ENCODE peak calls at places on chromosome 22, in seven cellular contexts. One of them, this sample, is unnamed.
A peak's percentile ranks its signal among the peaks of the same experiment; 100 is the strongest.

GRCh38 chr22:26561756-26562417 is 28.0 kb downstream of the TPST2 start:
- DNase-seq in upper lobe of right lung: no peak
- DNase-seq in kidney epithelial cell: no peak
- DNase-seq in fibroblast of lung: no peak
- DNase-seq in pancreas: peak; percentile 94
- DNase-seq in coronary artery: no peak
- DNase-seq in HL-60: no peak
- DNase-seq in this sample: no peak

GRCh38 chr22:39209756-39210155 is 35.0 kb downstream of the PDGFB start:
- DNase-seq in upper lobe of right lung: peak; percentile 60
- DNase-seq in kidney epithelial cell: no peak
- DNase-seq in fibroblast of lung: no peak
- DNase-seq in pancreas: no peak
- DNase-seq in coronary artery: peak; percentile 43
- DNase-seq in HL-60: no peak
- DNase-seq in this sample: no peak

GRCh38 chr22:24066872-24067271 is 55.8 kb downstream of the CABIN1 start:
- DNase-seq in upper lobe of right lung: peak; percentile 52
- DNase-seq in kidney epithelial cell: no peak
- DNase-seq in fibroblast of lung: no peak
- DNase-seq in pancreas: no peak
- DNase-seq in coronary artery: peak; percentile 31
- DNase-seq in HL-60: no peak
- DNase-seq in this sample: no peak

GRCh38 chr22:19430890-19431541 is 517 bp downstream of the HIRA start:
- DNase-seq in upper lobe of right lung: peak; percentile 70
- DNase-seq in kidney epithelial cell: no peak
- DNase-seq in fibroblast of lung: peak; percentile 37
- DNase-seq in pancreas: peak; percentile 56
- DNase-seq in coronary artery: no peak
- DNase-seq in HL-60: peak; percentile 51
- DNase-seq in this sample: peak; percentile 35

GRCh38 chr22:30675436-30675835 is 7.8 kb upstream of the DUSP18 start:
- DNase-seq in upper lobe of right lung: no peak
- DNase-seq in kidney epithelial cell: no peak
- DNase-seq in fibroblast of lung: no peak
- DNase-seq in pancreas: no peak
- DNase-seq in coronary artery: no peak
- DNase-seq in HL-60: no peak
- DNase-seq in this sample: no peak

GRCh38 chr22:32341122-32341740 is 16.4 kb upstream of the RFPL3 start:
- DNase-seq in upper lobe of right lung: no peak
- DNase-seq in kidney epithelial cell: peak; percentile 10
- DNase-seq in fibroblast of lung: peak; percentile 18
- DNase-seq in pancreas: no peak
- DNase-seq in coronary artery: no peak
- DNase-seq in HL-60: no peak
- DNase-seq in this sample: no peak

GRCh38 chr22:27512283-27512761 is 289.2 kb downstream of the MN1 start:
- DNase-seq in upper lobe of right lung: no peak
- DNase-seq in kidney epithelial cell: no peak
- DNase-seq in fibroblast of lung: peak; percentile 99
- DNase-seq in pancreas: peak; percentile 54
- DNase-seq in coronary artery: peak; percentile 96
- DNase-seq in HL-60: no peak
- DNase-seq in this sample: peak; percentile 95

GRCh38 chr22:50505276-50505775 is 2.2 kb downstream of the LMF2 start:
- DNase-seq in upper lobe of right lung: no peak
- DNase-seq in kidney epithelial cell: no peak
- DNase-seq in fibroblast of lung: no peak
- DNase-seq in pancreas: no peak
- DNase-seq in coronary artery: no peak
- DNase-seq in HL-60: no peak
- DNase-seq in this sample: no peak

GRCh38 chr22:38850941-38851849 is 7.4 kb upstream of the NPTXR start:
- DNase-seq in upper lobe of right lung: no peak
- DNase-seq in kidney epithelial cell: no peak
- DNase-seq in fibroblast of lung: peak; percentile 82
- DNase-seq in pancreas: no peak
- DNase-seq in coronary artery: no peak
- DNase-seq in HL-60: no peak
- DNase-seq in this sample: peak; percentile 60

GRCh38 chr22:32950366-32950765 is 107.8 kb downstream of the SYN3 start:
- DNase-seq in upper lobe of right lung: no peak
- DNase-seq in kidney epithelial cell: no peak
- DNase-seq in fibroblast of lung: no peak
- DNase-seq in pancreas: no peak
- DNase-seq in coronary artery: no peak
- DNase-seq in HL-60: no peak
- DNase-seq in this sample: no peak

GRCh38 chr22:29205598-29206371 is at the start of gene EMID1:
- DNase-seq in upper lobe of right lung: peak; percentile 75
- DNase-seq in kidney epithelial cell: no peak
- DNase-seq in fibroblast of lung: peak; percentile 35
- DNase-seq in pancreas: peak; percentile 59
- DNase-seq in coronary artery: no peak
- DNase-seq in HL-60: no peak
- DNase-seq in this sample: no peak
- TF ChIP-seq CTCF in upper lobe of right lung: peak; percentile 14
- TF ChIP-seq CTCF in kidney epithelial cell: peak; percentile 24
- TF ChIP-seq CTCF in fibroblast of lung: peak; percentile 10
- TF ChIP-seq CTCF in pancreas: no peak
- TF ChIP-seq CTCF in coronary artery: no peak
- TF ChIP-seq CTCF in HL-60: no peak
- TF ChIP-seq CTCF in this sample: peak; percentile 38

GRCh38 chr22:21642584-21643448 is 714 bp downstream of the SDF2L1 start:
- DNase-seq in upper lobe of right lung: peak; percentile 75
- DNase-seq in kidney epithelial cell: no peak
- DNase-seq in fibroblast of lung: peak; percentile 37
- DNase-seq in pancreas: peak; percentile 63
- DNase-seq in coronary artery: no peak
- DNase-seq in HL-60: no peak
- DNase-seq in this sample: peak; percentile 50

GRCh38 chr22:21641417-21641794 is 696 bp upstream of the SDF2L1 start:
- DNase-seq in upper lobe of right lung: peak; percentile 79
- DNase-seq in kidney epithelial cell: no peak
- DNase-seq in fibroblast of lung: peak; percentile 42
- DNase-seq in pancreas: peak; percentile 65
- DNase-seq in coronary artery: no peak
- DNase-seq in HL-60: no peak
- DNase-seq in this sample: peak; percentile 51

GRCh38 chr22:21640810-21641209 is 1.3 kb upstream of the SDF2L1 start:
- DNase-seq in upper lobe of right lung: no peak
- DNase-seq in kidney epithelial cell: no peak
- DNase-seq in fibroblast of lung: no peak
- DNase-seq in pancreas: no peak
- DNase-seq in coronary artery: no peak
- DNase-seq in HL-60: no peak
- DNase-seq in this sample: no peak

GRCh38 chr22:21641795-21642583 is at the start of gene SDF2L1:
- DNase-seq in upper lobe of right lung: peak; percentile 99
- DNase-seq in kidney epithelial cell: peak; percentile 93
- DNase-seq in fibroblast of lung: peak; percentile 99
- DNase-seq in pancreas: peak; percentile 99
- DNase-seq in coronary artery: peak; percentile 99
- DNase-seq in HL-60: peak; percentile 97
- DNase-seq in this sample: peak; percentile 99

DNA sequence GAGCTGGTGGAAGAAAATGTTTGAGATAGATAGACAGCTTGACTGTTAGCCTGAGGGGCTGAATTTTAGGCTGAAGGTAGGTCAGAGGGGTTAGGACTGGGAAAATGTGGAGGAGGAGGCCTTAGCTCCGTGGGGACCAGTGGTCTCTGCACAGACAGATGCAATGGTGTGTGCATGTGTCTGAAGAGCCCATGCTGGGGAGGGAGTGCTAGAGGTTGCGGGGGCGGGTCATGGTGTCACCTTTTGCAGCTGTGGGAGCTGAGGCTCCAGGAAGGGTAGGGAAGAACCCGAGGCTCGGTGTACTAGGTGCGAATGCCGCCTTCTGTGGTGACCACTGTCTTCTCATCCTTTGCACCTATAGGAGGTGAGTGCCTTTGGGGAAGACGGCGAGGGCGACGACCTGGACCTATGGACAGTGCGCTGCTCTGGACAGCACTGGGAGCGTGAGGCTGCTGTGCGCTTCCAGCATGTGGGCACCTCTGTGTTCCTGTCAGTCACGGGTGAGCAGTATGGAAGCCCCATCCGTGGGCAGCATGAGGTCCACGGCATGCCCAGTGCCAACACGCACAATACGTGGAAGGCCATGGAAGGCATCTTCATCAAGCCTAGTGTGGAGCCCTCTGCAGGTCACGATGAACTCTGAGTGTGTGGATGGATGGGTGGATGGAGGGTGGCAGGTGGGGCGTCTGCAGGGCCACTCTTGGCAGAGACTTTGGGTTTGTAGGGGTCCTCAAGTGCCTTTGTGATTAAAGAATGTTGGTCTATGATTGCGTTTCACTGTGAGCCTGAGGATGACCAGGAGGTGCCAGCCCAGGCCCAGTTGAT is 1.6 kb downstream of the SDF2L1 start:
- DNase-seq in upper lobe of right lung: no peak
- DNase-seq in kidney epithelial cell: no peak
- DNase-seq in fibroblast of lung: no peak
- DNase-seq in pancreas: no peak
- DNase-seq in coronary artery: no peak
- DNase-seq in HL-60: no peak
- DNase-seq in this sample: no peak
- TF ChIP-seq CTCF in upper lobe of right lung: no peak
- TF ChIP-seq CTCF in kidney epithelial cell: no peak
- TF ChIP-seq CTCF in fibroblast of lung: no peak
- TF ChIP-seq CTCF in pancreas: no peak
- TF ChIP-seq CTCF in coronary artery: no peak
- TF ChIP-seq CTCF in HL-60: peak; percentile 23
- TF ChIP-seq CTCF in this sample: peak; percentile 28

GRCh38 chr22:28935140-28935539 is 51.8 kb downstream of the ZNRF3 start:
- DNase-seq in upper lobe of right lung: no peak
- DNase-seq in kidney epithelial cell: no peak
- DNase-seq in fibroblast of lung: no peak
- DNase-seq in pancreas: no peak
- DNase-seq in coronary artery: no peak
- DNase-seq in HL-60: no peak
- DNase-seq in this sample: no peak

GRCh38 chr22:28936200-28936599 is 52.8 kb downstream of the ZNRF3 start:
- DNase-seq in upper lobe of right lung: no peak
- DNase-seq in kidney epithelial cell: no peak
- DNase-seq in fibroblast of lung: no peak
- DNase-seq in pancreas: no peak
- DNase-seq in coronary artery: no peak
- DNase-seq in HL-60: no peak
- DNase-seq in this sample: no peak

GRCh38 chr22:28934026-28934425 is 50.7 kb downstream of the ZNRF3 start:
- DNase-seq in upper lobe of right lung: no peak
- DNase-seq in kidney epithelial cell: no peak
- DNase-seq in fibroblast of lung: no peak
- DNase-seq in pancreas: no peak
- DNase-seq in coronary artery: no peak
- DNase-seq in HL-60: no peak
- DNase-seq in this sample: no peak

GRCh38 chr22:28937206-28938025 is 54.0 kb downstream of the ZNRF3 start:
- DNase-seq in upper lobe of right lung: no peak
- DNase-seq in kidney epithelial cell: no peak
- DNase-seq in fibroblast of lung: no peak
- DNase-seq in pancreas: no peak
- DNase-seq in coronary artery: no peak
- DNase-seq in HL-60: no peak
- DNase-seq in this sample: no peak

GRCh38 chr22:28935713-28936112 is 52.3 kb downstream of the ZNRF3 start:
- DNase-seq in upper lobe of right lung: no peak
- DNase-seq in kidney epithelial cell: no peak
- DNase-seq in fibroblast of lung: no peak
- DNase-seq in pancreas: no peak
- DNase-seq in coronary artery: no peak
- DNase-seq in HL-60: no peak
- DNase-seq in this sample: no peak
- TF ChIP-seq CTCF in upper lobe of right lung: peak; percentile 20
- TF ChIP-seq CTCF in kidney epithelial cell: peak; percentile 28
- TF ChIP-seq CTCF in fibroblast of lung: peak; percentile 25
- TF ChIP-seq CTCF in pancreas: no peak
- TF ChIP-seq CTCF in coronary artery: no peak
- TF ChIP-seq CTCF in HL-60: peak; percentile 3
- TF ChIP-seq CTCF in this sample: peak; percentile 27

GRCh38 chr22:37045958-37046357 is 5.6 kb upstream of the KCTD17 start:
- DNase-seq in upper lobe of right lung: no peak
- DNase-seq in kidney epithelial cell: no peak
- DNase-seq in fibroblast of lung: peak; percentile 53
- DNase-seq in pancreas: no peak
- DNase-seq in coronary artery: no peak
- DNase-seq in HL-60: no peak
- DNase-seq in this sample: peak; percentile 29
- TF ChIP-seq CTCF in upper lobe of right lung: peak; percentile 32
- TF ChIP-seq CTCF in kidney epithelial cell: peak; percentile 59
- TF ChIP-seq CTCF in fibroblast of lung: peak; percentile 65
- TF ChIP-seq CTCF in pancreas: no peak
- TF ChIP-seq CTCF in coronary artery: no peak
- TF ChIP-seq CTCF in HL-60: peak; percentile 11
- TF ChIP-seq CTCF in this sample: peak; percentile 67

DNA sequence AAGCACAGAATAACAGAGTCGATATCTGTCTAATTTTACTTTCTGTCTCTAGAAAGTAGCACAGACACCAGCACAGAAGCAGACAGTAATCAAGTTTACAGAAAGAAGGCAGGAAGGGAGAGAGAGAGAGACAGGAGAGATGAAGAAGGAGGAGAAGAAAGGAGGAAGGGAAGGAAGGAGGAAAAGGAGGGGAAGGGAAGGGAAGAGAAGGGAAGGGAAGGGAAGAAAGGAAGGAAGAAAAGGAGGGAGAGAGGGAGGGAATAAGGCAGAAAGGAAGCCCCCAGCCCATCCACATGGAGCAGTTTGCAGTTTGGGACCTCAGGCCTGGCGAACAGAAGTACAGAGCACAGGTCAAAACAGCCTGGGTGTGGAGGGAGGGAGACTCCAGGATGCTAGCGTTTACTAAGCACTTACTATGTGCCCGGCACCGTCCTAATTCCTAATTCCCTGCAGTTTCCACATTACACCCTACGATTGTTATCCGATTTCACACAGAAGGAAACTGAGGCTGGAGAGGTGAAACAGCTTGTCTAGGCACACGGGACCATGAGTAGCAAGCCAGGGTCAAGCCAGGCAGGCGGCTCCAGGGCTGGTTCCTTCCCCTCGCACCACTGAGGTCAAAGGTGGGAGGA is 46.0 kb upstream of the WNT7B start:
- DNase-seq in upper lobe of right lung: no peak
- DNase-seq in kidney epithelial cell: no peak
- DNase-seq in fibroblast of lung: no peak
- DNase-seq in pancreas: no peak
- DNase-seq in coronary artery: no peak
- DNase-seq in HL-60: no peak
- DNase-seq in this sample: no peak
- TF ChIP-seq CTCF in upper lobe of right lung: no peak
- TF ChIP-seq CTCF in kidney epithelial cell: no peak
- TF ChIP-seq CTCF in fibroblast of lung: no peak
- TF ChIP-seq CTCF in pancreas: no peak
- TF ChIP-seq CTCF in coronary artery: no peak
- TF ChIP-seq CTCF in HL-60: no peak
- TF ChIP-seq CTCF in this sample: no peak

GRCh38 chr22:42296381-42296853 is 26.0 kb upstream of the TCF20 start:
- DNase-seq in upper lobe of right lung: no peak
- DNase-seq in kidney epithelial cell: no peak
- DNase-seq in fibroblast of lung: no peak
- DNase-seq in pancreas: peak; percentile 28
- DNase-seq in coronary artery: no peak
- DNase-seq in HL-60: no peak
- DNase-seq in this sample: no peak
- TF ChIP-seq CTCF in upper lobe of right lung: no peak
- TF ChIP-seq CTCF in kidney epithelial cell: peak; percentile 31
- TF ChIP-seq CTCF in fibroblast of lung: peak; percentile 17
- TF ChIP-seq CTCF in pancreas: no peak
- TF ChIP-seq CTCF in coronary artery: no peak
- TF ChIP-seq CTCF in HL-60: no peak
- TF ChIP-seq CTCF in this sample: peak; percentile 22

This sample was measured in astrocyte of the spinal cord.